ENCODE peak calls at places on chromosomes 3 and 15, in seven cellular contexts. J is CD4-positive, alpha-beta T cell; D is GM23248; L is HepG2; H is mammary epithelial cell; B is testis; M is breast epithelium. G is an unnamed sample.

GRCh38 chr3:145898487-145898886 is 262.5 kb downstream of the PLOD2 start:
- DNase-seq in B (no peak), M (no peak), D (peak), J (no peak), L (no peak), H (no peak), G (no peak)

GRCh38 chr3:186529204-186529999 is 14.8 kb downstream of the CRYGS start:
- DNase-seq in B (no peak), J (no peak), H (no peak), M (no peak), L (no peak), D (no peak), G (no peak)

GRCh38 chr3:195154111-195154791 is 116.7 kb downstream of the XXYLT1 start:
- DNase-seq in M (no peak), H (no peak), D (peak), J (no peak), L (no peak), B (peak), G (no peak)

GRCh38 chr3:80060664-80061063 is 292.9 kb upstream of the ROBO1 start:
- DNase-seq in H (no peak), M (no peak), B (no peak), D (no peak), J (no peak), L (no peak), G (no peak)

GRCh38 chr15:59218710-59219109 is 12.1 kb downstream of the LDHAL6B start:
- DNase-seq in J (no peak), L (no peak), H (no peak), D (no peak), B (no peak), M (no peak), G (no peak)

GRCh38 chr3:40505599-40506462 is at the start of gene ZNF620:
- DNase-seq in J (peak), D (peak), H (peak), M (peak), L (peak), B (peak), G (peak)

GRCh38 chr3:150956376-150956775 is 16.2 kb downstream of the CLRN1 start:
- DNase-seq in J (no peak), H (peak), D (peak), B (no peak), L (no peak), M (no peak), G (no peak)

GRCh38 chr15:26848498-26848897 is 18.4 kb upstream of the GABRA5 start:
- DNase-seq in B (no peak), L (no peak), M (no peak), H (no peak), D (peak), J (no peak), G (no peak)

GRCh38 chr3:140927279-140927678 is 14.4 kb upstream of the SLC25A36 start:
- DNase-seq in H (no peak), M (no peak), L (no peak), J (no peak), B (no peak), D (no peak), G (no peak)

GRCh38 chr3:33363113-33363800 is 76.9 kb downstream of the UBP1 start:
- DNase-seq in D (no peak), M (no peak), J (no peak), L (no peak), B (no peak), H (peak), G (no peak)

GRCh38 chr3:183272792-183273191 is 19.7 kb downstream of the B3GNT5 start:
- DNase-seq in D (no peak), J (no peak), L (no peak), H (no peak), M (no peak), B (no peak), G (no peak)

GRCh38 chr15:52383100-52383588 is 87.5 kb upstream of the MYO5C start:
- DNase-seq in M (no peak), H (no peak), J (no peak), L (no peak), B (no peak), D (peak), G (no peak)

GRCh38 chr3:40869939-40870338 is 329.4 kb upstream of the CTNNB1 start:
- DNase-seq in H (no peak), M (no peak), L (no peak), B (no peak), J (no peak), D (no peak), G (no peak)

DNA sequence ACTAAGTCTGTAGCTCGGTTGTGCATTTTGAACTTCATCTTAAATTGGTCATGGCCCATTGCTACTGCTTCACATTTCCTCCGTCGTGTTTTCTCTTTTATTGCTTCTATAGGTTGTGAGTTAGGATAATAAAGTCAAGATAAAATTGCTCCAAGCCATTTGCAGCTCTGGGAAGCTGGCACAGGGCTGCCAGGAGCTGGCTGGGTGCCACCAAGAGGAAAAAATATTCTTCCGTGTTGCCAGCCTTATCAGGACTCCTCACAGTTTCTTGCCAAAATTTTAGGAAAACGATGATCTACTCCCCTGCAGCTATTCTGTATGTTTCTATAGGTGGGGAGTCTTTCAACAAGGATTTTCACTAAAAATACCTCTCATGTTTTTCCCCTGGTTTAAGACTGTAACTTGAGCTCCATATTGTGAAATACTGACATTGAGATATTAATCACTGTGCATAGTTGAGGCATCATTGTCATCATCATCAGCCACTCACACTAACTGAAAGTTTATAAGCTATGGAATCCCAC is 55.5 kb upstream of the PIAS1 start:
- DNase-seq in D (peak), B (no peak), J (no peak), L (no peak), M (no peak), H (peak), G (no peak)
- H3K27ac ChIP-seq in D (no peak), B (no peak), J (no peak), L (no peak), M (no peak), H (peak), G (no peak)

DNA sequence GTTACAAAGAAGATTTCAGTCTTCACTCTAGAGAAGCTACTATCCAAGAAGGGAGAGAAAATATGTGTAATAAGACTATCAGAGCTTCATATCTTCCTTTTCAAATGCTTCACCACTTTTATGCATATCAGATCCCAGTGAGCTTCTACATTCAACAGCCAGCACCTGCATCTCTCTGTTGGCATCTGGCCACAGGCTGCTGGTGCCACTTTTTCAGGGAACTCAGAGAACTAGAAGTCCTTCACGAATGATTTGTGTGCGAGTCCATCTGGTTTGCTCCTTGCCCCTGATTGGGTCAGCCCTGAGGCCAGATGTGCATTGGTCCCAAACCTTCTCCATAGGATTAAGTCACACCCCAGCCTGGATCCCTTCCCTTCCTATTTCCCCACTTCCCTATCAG is 22.1 kb downstream of the SNTN start:
- DNase-seq in J (no peak), B (no peak), L (no peak), D (no peak), H (no peak), M (no peak), G (no peak)
- H3K27ac ChIP-seq in J (no peak), B (no peak), L (no peak), D (no peak), H (no peak), M (no peak), G (no peak)

GRCh38 chr15:86164222-86164898 is 84.7 kb downstream of the AGBL1 start:
- DNase-seq in J (no peak), H (peak), B (no peak), M (no peak), D (no peak), L (no peak), G (no peak)
- H3K27ac ChIP-seq in J (no peak), H (no peak), B (no peak), M (no peak), D (no peak), L (no peak), G (no peak)

DNA sequence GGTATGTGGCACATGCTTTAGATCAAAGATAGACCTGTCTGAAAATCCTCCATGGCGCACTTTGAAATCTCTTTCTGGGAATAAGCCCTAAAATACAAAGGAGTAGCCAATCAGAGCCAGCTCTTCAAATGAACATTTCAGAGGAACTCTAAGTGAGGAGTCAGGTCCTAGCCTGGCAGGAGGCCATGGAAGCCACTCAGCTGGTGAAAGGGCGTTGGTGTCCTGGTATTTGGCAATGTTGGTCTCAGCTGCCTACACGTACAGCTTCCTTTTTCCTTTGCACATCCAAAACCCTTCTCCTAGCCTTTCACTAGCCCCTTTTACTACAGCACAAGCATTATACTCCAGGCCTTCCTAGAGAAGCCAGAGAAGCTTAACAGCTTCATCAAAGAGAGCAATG is 5.5 kb downstream of the WDR73 start:
- DNase-seq in D (peak), L (no peak), H (no peak), B (peak), J (no peak), M (no peak), G (no peak)
- H3K27ac ChIP-seq in D (no peak), L (no peak), H (no peak), B (no peak), J (no peak), M (no peak), G (no peak)

GRCh38 chr3:126355777-126356372 is 1.3 kb downstream of the KLF15 start:
- DNase-seq in L (peak), B (peak), H (no peak), M (peak), D (peak), J (no peak), G (peak)

GRCh38 chr3:126356373-126357298 is 572 bp downstream of the KLF15 start:
- DNase-seq in J (no peak), L (no peak), D (peak), H (no peak), B (peak), M (no peak), G (peak)

GRCh38 chr3:126353694-126354321 is 3.4 kb downstream of the KLF15 start:
- DNase-seq in B (peak), J (no peak), H (no peak), M (no peak), D (no peak), L (peak), G (no peak)

GRCh38 chr3:126354776-126355175 is 2.4 kb downstream of the KLF15 start:
- DNase-seq in M (no peak), D (no peak), L (no peak), B (no peak), J (no peak), H (no peak), G (no peak)

DNA sequence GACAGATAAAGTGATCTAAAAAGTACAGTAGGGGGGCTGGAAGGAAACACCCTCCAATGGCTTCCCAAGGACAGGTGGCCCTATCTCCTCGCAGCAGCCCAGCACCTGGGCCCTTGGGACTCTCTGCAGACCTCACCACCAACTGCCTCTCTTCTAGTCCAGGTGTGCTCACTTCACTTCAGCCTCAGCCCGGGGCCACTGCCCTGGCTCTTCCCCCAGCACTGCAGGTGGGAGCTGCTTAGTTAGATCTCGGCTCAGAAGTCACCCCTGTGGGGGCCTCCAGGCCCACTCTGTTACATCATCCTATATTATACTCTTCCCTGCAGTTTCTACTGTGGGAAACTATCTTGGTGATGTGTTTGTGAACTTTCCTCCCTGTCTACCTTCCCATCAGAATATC is 2.0 kb downstream of the KLF15 start:
- DNase-seq in B (no peak), H (no peak), D (no peak), J (no peak), M (no peak), L (no peak), G (no peak)
- H3K27ac ChIP-seq in B (peak), H (no peak), D (no peak), J (no peak), M (peak), L (peak), G (peak)

DNA sequence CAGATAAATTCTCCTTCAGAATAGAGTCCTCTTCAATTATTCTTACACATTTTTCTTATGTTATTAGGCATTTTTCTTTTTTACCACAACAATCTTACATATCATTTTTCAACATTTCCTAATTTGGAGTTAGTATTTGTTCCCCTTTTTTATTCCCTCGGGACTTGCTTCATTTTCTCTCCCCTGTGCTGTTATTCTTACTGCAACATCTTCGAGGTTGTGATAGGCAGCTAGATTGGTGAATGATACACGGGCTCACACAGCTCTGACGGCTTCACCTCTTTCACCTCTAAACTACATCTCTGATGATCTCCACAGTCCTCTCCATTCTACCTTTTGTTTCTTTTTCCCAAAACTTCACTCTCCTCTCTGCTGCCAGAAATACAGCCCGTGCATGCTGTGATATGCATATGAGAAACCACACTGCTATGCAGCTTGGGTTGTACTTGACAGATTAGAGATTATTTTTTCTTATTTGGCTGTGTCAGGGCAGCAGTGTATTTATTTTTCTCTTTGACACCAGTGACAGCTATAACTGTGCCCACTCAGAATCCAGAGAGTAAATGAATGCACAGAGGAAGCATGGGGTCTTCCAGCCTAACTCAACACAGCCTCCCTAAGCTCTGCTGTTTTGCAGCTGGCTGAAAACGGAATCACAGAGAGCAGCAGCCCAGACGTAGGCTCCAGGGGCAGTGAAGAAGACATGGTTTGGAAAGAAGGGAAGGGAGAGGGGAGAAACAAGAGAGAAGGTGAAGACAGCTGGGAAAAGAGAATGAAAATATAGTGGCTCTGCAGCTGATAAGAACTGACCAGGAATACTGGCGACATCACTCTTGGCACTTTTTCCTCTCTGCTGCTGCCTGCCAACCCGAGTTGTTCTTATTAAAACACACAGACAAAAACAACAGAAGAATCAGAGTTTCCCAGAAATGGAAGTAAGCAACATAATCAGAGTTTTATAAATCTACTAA is 61.8 kb downstream of the SLC9A9 start:
- DNase-seq in H (no peak), D (peak), B (peak), M (no peak), J (no peak), L (no peak), G (no peak)
- H3K27ac ChIP-seq in H (no peak), D (no peak), B (no peak), M (peak), J (no peak), L (no peak), G (no peak)

GRCh38 chr3:71469131-71469430 is 114.4 kb downstream of the FOXP1 start:
- DNase-seq in B (no peak), J (no peak), D (peak), L (no peak), M (no peak), H (no peak), G (no peak)

GRCh38 chr3:71464613-71465012 is 118.9 kb downstream of the FOXP1 start:
- DNase-seq in M (no peak), D (no peak), H (no peak), B (no peak), J (no peak), L (no peak), G (no peak)

GRCh38 chr3:71465371-71466007 is 118.0 kb downstream of the FOXP1 start:
- DNase-seq in L (no peak), D (no peak), M (no peak), B (no peak), J (no peak), H (no peak), G (no peak)

GRCh38 chr3:71466483-71466882 is 117.0 kb downstream of the FOXP1 start:
- DNase-seq in B (no peak), H (no peak), J (no peak), L (no peak), M (no peak), D (no peak), G (no peak)

GRCh38 chr3:71468311-71469130 is 115.0 kb downstream of the FOXP1 start:
- DNase-seq in M (no peak), B (no peak), L (no peak), J (no peak), D (no peak), H (no peak), G (no peak)
- H3K27ac ChIP-seq in M (no peak), B (no peak), L (no peak), J (no peak), D (no peak), H (no peak), G (no peak)

DNA sequence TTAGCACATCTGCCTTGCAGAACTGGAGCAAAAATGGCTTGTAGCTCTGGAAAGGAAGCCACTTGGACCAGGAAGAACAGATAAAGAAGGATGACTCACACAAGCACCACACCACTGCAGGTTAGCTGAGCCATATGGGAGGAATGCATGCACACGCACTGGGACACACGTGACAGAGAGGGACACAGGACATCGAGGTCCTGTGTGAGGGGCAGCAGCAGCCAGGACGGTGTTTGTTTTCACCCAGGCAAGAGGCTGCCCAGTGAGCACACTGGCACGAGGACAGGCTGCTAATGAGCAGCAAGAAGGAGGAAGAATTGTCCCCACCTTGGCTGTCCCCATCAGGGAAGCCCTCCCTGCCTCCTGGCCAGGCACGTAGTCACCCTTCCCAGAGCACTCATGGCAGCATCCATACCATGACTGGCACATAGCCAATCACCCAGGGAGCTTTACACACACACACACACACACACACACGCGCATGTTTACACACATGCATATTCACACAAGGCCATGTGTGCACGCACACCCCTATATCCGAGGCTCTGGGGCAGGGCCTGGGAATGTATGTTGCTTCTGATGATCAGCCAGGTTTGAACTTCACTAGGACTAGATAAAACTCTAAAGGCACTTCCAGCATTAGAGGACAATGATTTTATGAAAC is 24.0 kb upstream of the SPTBN5 start:
- DNase-seq in L (no peak), M (peak), J (no peak), B (no peak), D (peak), H (peak), G (no peak)
- H3K27ac ChIP-seq in L (no peak), M (peak), J (no peak), B (no peak), D (no peak), H (peak), G (peak)

GRCh38 chr3:125525153-125525552 is 5.2 kb upstream of the SNX4 start:
- DNase-seq in M (no peak), D (no peak), B (no peak), H (no peak), J (no peak), L (no peak), G (no peak)

GRCh38 chr3:125515421-125515820 is 4.6 kb downstream of the SNX4 start:
- DNase-seq in L (no peak), H (no peak), J (no peak), M (no peak), D (no peak), B (no peak), G (no peak)

DNA sequence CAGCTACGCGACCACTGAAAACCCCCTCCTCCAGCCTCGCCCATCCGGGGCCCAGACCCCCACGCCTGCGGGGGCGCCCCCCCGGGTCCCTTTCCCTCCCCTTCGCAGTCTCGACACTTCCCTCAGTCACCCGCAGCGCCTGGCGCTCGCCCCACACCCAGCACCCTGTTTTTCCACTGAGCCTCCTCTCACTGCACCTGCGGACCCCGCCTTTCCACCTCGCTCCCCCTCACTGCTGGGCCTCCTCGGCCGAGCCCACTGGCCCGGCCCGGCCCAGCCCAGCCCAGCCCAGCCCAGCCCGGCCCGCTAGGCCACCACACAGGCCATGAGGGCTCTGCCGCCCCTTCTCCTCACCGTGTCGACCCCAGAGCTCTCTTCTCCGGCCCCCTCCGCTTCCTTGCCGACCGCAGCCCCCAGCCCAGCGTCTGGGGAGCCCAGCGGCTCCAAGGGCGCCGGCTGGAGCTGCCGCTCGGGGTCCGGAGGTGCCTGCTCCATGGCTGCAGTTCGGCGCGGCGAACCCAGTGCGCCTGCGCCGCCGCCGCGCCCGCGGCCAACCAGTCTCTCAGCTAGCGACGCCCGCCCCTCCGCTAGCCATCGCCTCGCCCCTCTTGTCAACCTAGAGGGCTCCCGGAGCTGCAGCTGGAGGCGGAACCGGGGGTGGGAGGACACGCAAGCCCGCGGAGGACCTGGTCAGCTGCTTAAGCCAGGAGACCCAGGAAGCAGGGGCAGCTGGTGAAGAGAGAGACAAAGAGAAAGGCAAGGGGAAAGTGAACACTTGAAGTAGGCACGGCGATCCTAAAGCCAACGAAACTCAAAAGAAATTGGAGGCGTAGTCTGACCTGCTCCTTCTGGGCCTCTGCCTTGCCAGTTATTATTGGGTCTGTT is at the start of gene SNX4:
- DNase-seq in D (peak), B (peak), H (peak), L (peak), M (peak), J (peak), G (peak)
- H3K27ac ChIP-seq in D (peak), B (peak), H (peak), L (peak), M (peak), J (peak), G (peak)

GRCh38 chr15:93063796-93064690 is 25.0 kb downstream of the RGMA start:
- DNase-seq in B (no peak), M (no peak), L (no peak), D (no peak), H (no peak), J (no peak), G (no peak)
- H3K27ac ChIP-seq in B (no peak), M (peak), L (no peak), D (no peak), H (no peak), J (no peak), G (peak)